ENCODE peak calls at places on chromosomes 13 and 19, in seven cellular contexts. One of them, this sample, is unnamed.

GRCh38 chr13:72062566-72062965 is 195.6 kb upstream of the DACH1 start:
- DNase-seq in HCT116: no peak
- DNase-seq in HepG2: no peak
- DNase-seq in GM12878: no peak
- DNase-seq in K562: no peak
- DNase-seq in SK-N-SH: no peak
- DNase-seq in H1: peak
- DNase-seq in this sample: no peak

GRCh38 chr13:75704942-75705320 is 68.8 kb downstream of the LMO7 start:
- DNase-seq in HCT116: peak
- DNase-seq in HepG2: no peak
- DNase-seq in GM12878: no peak
- DNase-seq in K562: no peak
- DNase-seq in SK-N-SH: no peak
- DNase-seq in H1: no peak
- DNase-seq in this sample: peak

GRCh38 chr13:114101325-114101821 is 31.1 kb downstream of the RASA3 start:
- DNase-seq in HCT116: no peak
- DNase-seq in HepG2: no peak
- DNase-seq in GM12878: no peak
- DNase-seq in K562: no peak
- DNase-seq in SK-N-SH: peak
- DNase-seq in H1: no peak
- DNase-seq in this sample: no peak

GRCh38 chr19:31749231-31749630 is 400.0 kb upstream of the TSHZ3 start:
- DNase-seq in HCT116: no peak
- DNase-seq in HepG2: no peak
- DNase-seq in GM12878: no peak
- DNase-seq in K562: no peak
- DNase-seq in SK-N-SH: no peak
- DNase-seq in H1: no peak
- DNase-seq in this sample: no peak

GRCh38 chr13:108987488-108987887 is 358.1 kb downstream of the MYO16 start:
- DNase-seq in HCT116: no peak
- DNase-seq in HepG2: no peak
- DNase-seq in GM12878: no peak
- DNase-seq in K562: no peak
- DNase-seq in SK-N-SH: no peak
- DNase-seq in H1: no peak
- DNase-seq in this sample: no peak

GRCh38 chr19:9931629-9932028 is 4.7 kb downstream of the OLFM2 start:
- DNase-seq in HCT116: no peak
- DNase-seq in HepG2: no peak
- DNase-seq in GM12878: no peak
- DNase-seq in K562: no peak
- DNase-seq in SK-N-SH: no peak
- DNase-seq in H1: no peak
- DNase-seq in this sample: no peak

GRCh38 chr13:68174905-68175304 is 944.8 kb upstream of the PCDH9 start:
- DNase-seq in HCT116: no peak
- DNase-seq in HepG2: no peak
- DNase-seq in GM12878: no peak
- DNase-seq in K562: no peak
- DNase-seq in SK-N-SH: peak
- DNase-seq in H1: no peak
- DNase-seq in this sample: no peak

GRCh38 chr19:13707901-13708300 is 56.4 kb upstream of the MRI1 start:
- DNase-seq in HCT116: no peak
- DNase-seq in HepG2: no peak
- DNase-seq in GM12878: no peak
- DNase-seq in K562: no peak
- DNase-seq in SK-N-SH: no peak
- DNase-seq in H1: no peak
- DNase-seq in this sample: no peak

GRCh38 chr19:18093439-18094161 is 4.0 kb upstream of the MAST3 start:
- DNase-seq in HCT116: peak
- DNase-seq in HepG2: peak
- DNase-seq in GM12878: no peak
- DNase-seq in K562: peak
- DNase-seq in SK-N-SH: peak
- DNase-seq in H1: no peak
- DNase-seq in this sample: no peak

GRCh38 chr19:55452381-55453325 is 8.8 kb downstream of the ISOC2 start:
- DNase-seq in HCT116: no peak
- DNase-seq in HepG2: peak
- DNase-seq in GM12878: no peak
- DNase-seq in K562: peak
- DNase-seq in SK-N-SH: peak
- DNase-seq in H1: peak
- DNase-seq in this sample: peak

GRCh38 chr13:95452376-95452775 is 100.1 kb upstream of the CLDN10 start:
- DNase-seq in HCT116: no peak
- DNase-seq in HepG2: no peak
- DNase-seq in GM12878: no peak
- DNase-seq in K562: no peak
- DNase-seq in SK-N-SH: no peak
- DNase-seq in H1: no peak
- DNase-seq in this sample: no peak

GRCh38 chr13:89066868-89067466 is 1395.8 kb downstream of the SLITRK5 start:
- DNase-seq in HCT116: peak
- DNase-seq in HepG2: peak
- DNase-seq in GM12878: no peak
- DNase-seq in K562: peak
- DNase-seq in SK-N-SH: peak
- DNase-seq in H1: no peak
- DNase-seq in this sample: peak

GRCh38 chr19:13583114-13583513 is 76.8 kb upstream of the CACNA1A start:
- DNase-seq in HCT116: no peak
- DNase-seq in HepG2: no peak
- DNase-seq in GM12878: no peak
- DNase-seq in K562: peak
- DNase-seq in SK-N-SH: no peak
- DNase-seq in H1: no peak
- DNase-seq in this sample: no peak

GRCh38 chr19:1155352-1156304 is 18.4 kb downstream of the SBNO2 start:
- DNase-seq in HCT116: no peak
- DNase-seq in HepG2: no peak
- DNase-seq in GM12878: no peak
- DNase-seq in K562: no peak
- DNase-seq in SK-N-SH: no peak
- DNase-seq in H1: no peak
- DNase-seq in this sample: no peak

DNA sequence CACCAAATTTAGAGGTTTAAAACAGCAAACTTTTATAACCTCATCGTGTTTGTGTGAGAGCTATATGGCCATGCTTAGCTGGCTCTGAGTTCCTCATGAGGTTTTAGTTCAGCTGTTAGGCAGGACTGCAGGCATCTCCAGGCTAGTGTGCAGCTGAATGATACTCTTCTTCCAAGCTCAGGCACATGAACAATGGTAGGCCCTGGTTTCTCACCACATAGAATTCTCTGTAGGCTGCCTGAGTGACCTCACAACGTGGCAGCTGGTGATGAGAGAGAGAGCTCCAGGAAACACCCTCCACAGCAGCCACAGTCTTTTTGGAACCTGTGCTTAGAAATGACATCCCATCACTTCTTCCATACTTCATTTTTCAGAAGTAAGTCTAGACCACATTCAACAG is 540.6 kb upstream of the MIR17HG start:
- DNase-seq in HCT116: no peak
- DNase-seq in HepG2: no peak
- DNase-seq in GM12878: no peak
- DNase-seq in K562: no peak
- DNase-seq in SK-N-SH: no peak
- DNase-seq in H1: no peak
- DNase-seq in this sample: no peak
- TF ChIP-seq JUND in HCT116: no peak
- TF ChIP-seq JUND in HepG2: no peak
- TF ChIP-seq JUND in GM12878: no peak
- TF ChIP-seq JUND in K562: no peak
- TF ChIP-seq JUND in SK-N-SH: no peak
- TF ChIP-seq JUND in H1: no peak
- TF ChIP-seq JUND in this sample: no peak

DNA sequence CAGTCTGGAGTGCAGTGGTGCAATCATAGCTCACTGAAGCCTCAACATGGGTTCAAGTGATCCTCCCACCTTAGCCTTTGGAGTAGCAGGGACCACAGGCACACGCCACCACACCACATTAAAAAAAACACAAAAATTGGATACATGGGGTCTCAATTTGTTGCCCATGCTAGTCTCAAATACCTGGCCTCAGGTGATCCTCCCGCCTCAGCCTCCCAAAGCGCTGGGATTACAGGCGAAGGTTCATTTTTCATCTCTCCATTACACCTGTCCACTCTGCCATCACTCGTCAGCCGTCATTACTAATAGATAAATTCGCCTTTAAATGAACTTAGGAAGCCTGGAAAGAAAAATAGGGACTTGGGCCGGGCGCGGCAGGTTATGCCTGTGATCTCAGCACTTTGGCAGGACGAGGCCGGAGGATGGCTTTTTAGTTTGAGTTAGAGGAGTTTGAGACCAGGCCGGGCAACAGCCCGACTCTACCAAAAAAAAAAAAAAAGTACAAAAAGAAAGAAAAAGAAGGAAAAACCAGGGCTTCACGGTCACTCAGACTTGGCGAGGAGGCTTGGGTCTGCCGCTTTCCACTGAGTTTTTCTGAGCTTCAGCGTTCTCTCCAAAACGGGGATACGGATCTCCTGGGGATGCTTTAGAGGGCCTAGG is 654 bp upstream of the SUPT5H start:
- DNase-seq in HCT116: no peak
- DNase-seq in HepG2: no peak
- DNase-seq in GM12878: no peak
- DNase-seq in K562: peak
- DNase-seq in SK-N-SH: no peak
- DNase-seq in H1: no peak
- DNase-seq in this sample: no peak
- TF ChIP-seq JUND in HCT116: no peak
- TF ChIP-seq JUND in HepG2: no peak
- TF ChIP-seq JUND in GM12878: no peak
- TF ChIP-seq JUND in K562: no peak
- TF ChIP-seq JUND in SK-N-SH: no peak
- TF ChIP-seq JUND in H1: no peak
- TF ChIP-seq JUND in this sample: no peak

GRCh38 chr19:45016388-45017314 is 15.4 kb downstream of the RELB start:
- DNase-seq in HCT116: peak
- DNase-seq in HepG2: peak
- DNase-seq in GM12878: peak
- DNase-seq in K562: peak
- DNase-seq in SK-N-SH: peak
- DNase-seq in H1: peak
- DNase-seq in this sample: peak
- TF ChIP-seq JUND in HCT116: no peak
- TF ChIP-seq JUND in HepG2: no peak
- TF ChIP-seq JUND in GM12878: peak
- TF ChIP-seq JUND in K562: no peak
- TF ChIP-seq JUND in SK-N-SH: no peak
- TF ChIP-seq JUND in H1: no peak
- TF ChIP-seq JUND in this sample: no peak

DNA sequence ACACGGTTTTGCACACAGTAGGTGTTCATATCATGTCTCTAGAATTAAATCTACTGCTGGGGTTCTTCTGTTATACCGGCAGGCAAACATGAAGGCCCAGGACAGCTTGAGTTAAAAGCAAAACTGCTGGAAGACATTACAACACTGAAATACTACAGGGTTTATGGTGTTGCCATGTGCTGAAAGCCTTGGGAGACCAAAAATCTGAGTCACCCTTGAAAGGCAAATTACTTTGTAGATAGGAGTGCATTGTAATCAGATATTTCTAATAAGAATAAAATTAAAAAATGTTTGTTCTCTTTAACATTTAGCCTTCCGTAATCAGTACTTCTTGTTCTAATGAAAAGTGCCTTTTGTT is 181.4 kb downstream of the PCDH9 start:
- DNase-seq in HCT116: no peak
- DNase-seq in HepG2: no peak
- DNase-seq in GM12878: no peak
- DNase-seq in K562: no peak
- DNase-seq in SK-N-SH: no peak
- DNase-seq in H1: no peak
- DNase-seq in this sample: no peak
- TF ChIP-seq JUND in HCT116: no peak
- TF ChIP-seq JUND in HepG2: no peak
- TF ChIP-seq JUND in GM12878: no peak
- TF ChIP-seq JUND in K562: no peak
- TF ChIP-seq JUND in SK-N-SH: no peak
- TF ChIP-seq JUND in H1: no peak
- TF ChIP-seq JUND in this sample: no peak

GRCh38 chr13:33347866-33348265 is 62.3 kb upstream of the STARD13 start:
- DNase-seq in HCT116: no peak
- DNase-seq in HepG2: no peak
- DNase-seq in GM12878: no peak
- DNase-seq in K562: no peak
- DNase-seq in SK-N-SH: no peak
- DNase-seq in H1: no peak
- DNase-seq in this sample: no peak

GRCh38 chr13:33349314-33349995 is 63.9 kb upstream of the STARD13 start:
- DNase-seq in HCT116: no peak
- DNase-seq in HepG2: no peak
- DNase-seq in GM12878: no peak
- DNase-seq in K562: no peak
- DNase-seq in SK-N-SH: no peak
- DNase-seq in H1: no peak
- DNase-seq in this sample: no peak

GRCh38 chr13:33348366-33348765 is 62.8 kb upstream of the STARD13 start:
- DNase-seq in HCT116: no peak
- DNase-seq in HepG2: no peak
- DNase-seq in GM12878: no peak
- DNase-seq in K562: no peak
- DNase-seq in SK-N-SH: no peak
- DNase-seq in H1: no peak
- DNase-seq in this sample: peak

GRCh38 chr13:33341861-33342452 is 56.4 kb upstream of the STARD13 start:
- DNase-seq in HCT116: no peak
- DNase-seq in HepG2: no peak
- DNase-seq in GM12878: no peak
- DNase-seq in K562: no peak
- DNase-seq in SK-N-SH: no peak
- DNase-seq in H1: no peak
- DNase-seq in this sample: no peak

GRCh38 chr13:33345842-33346241 is 60.3 kb upstream of the STARD13 start:
- DNase-seq in HCT116: no peak
- DNase-seq in HepG2: no peak
- DNase-seq in GM12878: no peak
- DNase-seq in K562: no peak
- DNase-seq in SK-N-SH: no peak
- DNase-seq in H1: no peak
- DNase-seq in this sample: peak
- TF ChIP-seq JUND in HCT116: no peak
- TF ChIP-seq JUND in HepG2: no peak
- TF ChIP-seq JUND in GM12878: no peak
- TF ChIP-seq JUND in K562: no peak
- TF ChIP-seq JUND in SK-N-SH: no peak
- TF ChIP-seq JUND in H1: no peak
- TF ChIP-seq JUND in this sample: no peak

GRCh38 chr19:2255982-2256685 is at the start of gene JSRP1:
- DNase-seq in HCT116: no peak
- DNase-seq in HepG2: no peak
- DNase-seq in GM12878: no peak
- DNase-seq in K562: no peak
- DNase-seq in SK-N-SH: peak
- DNase-seq in H1: no peak
- DNase-seq in this sample: no peak
- TF ChIP-seq JUND in HCT116: no peak
- TF ChIP-seq JUND in HepG2: no peak
- TF ChIP-seq JUND in GM12878: no peak
- TF ChIP-seq JUND in K562: no peak
- TF ChIP-seq JUND in SK-N-SH: no peak
- TF ChIP-seq JUND in H1: no peak
- TF ChIP-seq JUND in this sample: no peak

GRCh38 chr19:35040826-35041547 is 534 bp upstream of the HPN start:
- DNase-seq in HCT116: no peak
- DNase-seq in HepG2: peak
- DNase-seq in GM12878: no peak
- DNase-seq in K562: peak
- DNase-seq in SK-N-SH: no peak
- DNase-seq in H1: peak
- DNase-seq in this sample: peak
- TF ChIP-seq JUND in HCT116: no peak
- TF ChIP-seq JUND in HepG2: peak
- TF ChIP-seq JUND in GM12878: no peak
- TF ChIP-seq JUND in K562: peak
- TF ChIP-seq JUND in SK-N-SH: no peak
- TF ChIP-seq JUND in H1: no peak
- TF ChIP-seq JUND in this sample: no peak

This sample was measured in T47D.